ENCODE peak calls at places on chromosomes 4 and X, in eight cellular contexts. K, D, B, A, H, P, Y and U are unnamed samples. For H3K27me3 and H3K9me3, the result is how much of the 10 kb centered on the place peaks cover.

GRCh38 chr4:40576651-40577480 is 52.8 kb downstream of the RBM47 start:
- DNase-seq in K (peak), D (peak), B (peak), A (no peak), H (peak), P (no peak), Y (peak), U (peak)

GRCh38 chrX:39652336-39652735 is 445.4 kb downstream of the BCOR start:
- DNase-seq in K (no peak), D (no peak), B (no peak), A (peak), H (no peak), P (peak), Y (no peak), U (no peak)

GRCh38 chrX:24081661-24082154 is 27.0 kb downstream of the EIF2S3 start:
- DNase-seq in K (peak), D (no peak), B (peak), A (peak), H (no peak), P (no peak), Y (peak), U (peak)

GRCh38 chr4:88962430-88962829 is 94.6 kb downstream of the FAM13A start:
- DNase-seq in K (no peak), D (no peak), B (no peak), A (no peak), H (no peak), P (no peak), Y (no peak), U (no peak)

GRCh38 chr4:71275004-71275403 is 63.8 kb upstream of the SLC4A4 start:
- DNase-seq in K (no peak), D (no peak), B (no peak), A (no peak), H (no peak), P (no peak), Y (no peak), U (no peak)

GRCh38 chr4:145939856-145940255 is 1.2 kb upstream of the ZNF827 start:
- DNase-seq in K (no peak), D (no peak), B (no peak), A (no peak), H (no peak), P (no peak), Y (no peak), U (no peak)

GRCh38 chr4:127140306-127140705 is 492.5 kb upstream of the INTU start:
- DNase-seq in K (no peak), D (no peak), B (no peak), A (no peak), H (no peak), P (no peak), Y (no peak), U (no peak)

GRCh38 chrX:73127700-73128241 is 48.5 kb upstream of the PABPC1L2A start:
- DNase-seq in K (no peak), D (no peak), B (no peak), A (no peak), H (no peak), P (no peak), Y (no peak), U (no peak)

GRCh38 chrX:5746231-5746630 is 482.4 kb downstream of the NLGN4X start:
- DNase-seq in K (no peak), D (no peak), B (no peak), A (no peak), H (no peak), P (no peak), Y (no peak), U (no peak)

GRCh38 chr4:37299468-37299867 is 54.9 kb downstream of the NWD2 start:
- DNase-seq in K (no peak), D (no peak), B (no peak), A (no peak), H (no peak), P (no peak), Y (no peak), U (no peak)

GRCh38 chr4:108786351-108786750 is 23.5 kb upstream of the ETNPPL start:
- DNase-seq in K (no peak), D (no peak), B (no peak), A (no peak), H (no peak), P (no peak), Y (no peak), U (no peak)

GRCh38 chrX:47831788-47832187 is 4.9 kb upstream of the ZNF81 start:
- DNase-seq in K (no peak), D (no peak), B (peak), A (peak), H (no peak), P (peak), Y (peak), U (peak)

GRCh38 chr4:136650541-136651277 is 881.6 kb downstream of the PCDH18 start:
- DNase-seq in K (no peak), D (no peak), B (peak), A (no peak), H (peak), P (no peak), Y (peak), U (no peak)

GRCh38 chrX:114924846-114925245 is 92.6 kb downstream of the IL13RA2 start:
- DNase-seq in K (no peak), D (no peak), B (no peak), A (no peak), H (no peak), P (no peak), Y (no peak), U (no peak)
- TF ChIP-seq EP300 in K (no peak), D (no peak), B (no peak), A (no peak), H (no peak), P (no peak), Y (no peak), U (no peak)

GRCh38 chr4:91257721-91258120 is 1046.0 kb upstream of the GRID2 start:
- DNase-seq in K (no peak), D (no peak), B (no peak), A (no peak), H (no peak), P (no peak), Y (no peak), U (no peak)
- H3K27me3 ChIP-seq in K (under half), D (under half), B (under half), A (under half), H (under half), P (under half), Y (under half), U (under half)

GRCh38 chr4:100169796-100170485 is 20.3 kb downstream of the DDIT4L start:
- DNase-seq in K (no peak), D (no peak), B (no peak), A (no peak), H (no peak), P (no peak), Y (no peak), U (no peak)
- H3K9me3 ChIP-seq in K (under half), D (under half), B (under half), A (under half), H (under half), P (under half), Y (under half), U (under half)

DNA sequence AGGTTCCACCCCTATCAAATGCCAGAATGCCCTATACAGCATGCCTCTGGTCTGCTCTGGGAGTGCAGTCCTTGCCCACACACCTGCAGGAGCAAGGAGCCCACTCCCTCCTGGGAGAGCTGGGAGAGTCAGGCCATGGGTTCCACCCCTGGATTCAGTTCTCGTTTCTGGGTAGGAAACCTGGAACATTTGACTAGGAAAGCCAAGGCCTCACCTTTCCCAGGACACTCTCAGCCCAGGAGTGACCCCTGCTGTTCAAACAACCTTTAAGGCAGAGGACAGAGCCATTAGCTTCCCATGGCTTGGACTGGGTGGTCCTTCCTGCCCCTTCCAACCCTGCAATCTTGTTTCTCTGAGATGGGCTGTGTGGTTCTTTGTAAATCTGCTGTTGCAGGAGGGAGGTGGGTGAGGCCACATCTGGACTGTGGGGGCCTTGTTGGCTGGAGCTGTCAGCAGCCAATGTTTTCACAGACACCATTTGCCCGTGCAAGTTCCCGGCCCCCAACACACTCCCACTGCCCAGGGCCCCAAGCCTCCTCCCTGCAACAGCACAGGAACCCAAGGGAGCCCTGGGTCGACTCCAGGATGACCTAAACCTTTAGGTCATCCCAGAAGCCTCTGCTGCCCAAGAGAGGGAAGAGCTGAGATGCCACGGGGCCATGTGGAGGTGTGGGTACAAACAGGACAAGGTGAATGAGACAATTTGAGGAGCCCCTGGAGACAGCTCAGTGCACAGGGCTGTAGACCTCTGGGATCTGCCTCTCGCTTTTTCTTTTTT is 104.4 kb downstream of the PJA1 start:
- DNase-seq in K (no peak), D (no peak), B (peak), A (no peak), H (no peak), P (no peak), Y (peak), U (peak)
- TF ChIP-seq EP300 in K (no peak), D (no peak), B (no peak), A (no peak), H (no peak), P (no peak), Y (no peak), U (no peak)

DNA sequence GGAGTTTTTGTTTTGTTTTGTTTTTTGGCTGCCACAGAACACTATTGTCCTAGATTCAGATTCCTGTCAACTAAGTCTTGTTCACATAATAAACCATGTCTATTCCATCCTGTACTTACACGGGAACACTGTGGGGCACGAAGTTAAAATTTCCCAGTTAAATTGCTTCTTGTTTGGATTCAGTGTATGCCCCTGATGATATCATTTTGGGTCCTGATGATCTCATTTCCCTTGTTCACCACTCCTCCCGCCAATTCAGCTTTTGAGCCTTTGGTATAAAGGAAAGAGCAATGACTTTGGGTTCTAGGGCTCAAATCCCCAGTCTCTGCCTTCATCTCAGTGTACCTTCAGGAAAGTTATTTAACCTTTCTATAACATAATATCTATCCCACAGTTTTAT is 333.5 kb downstream of the FBXW7 start:
- DNase-seq in K (no peak), D (no peak), B (no peak), A (no peak), H (no peak), P (no peak), Y (no peak), U (no peak)
- H3K27me3 ChIP-seq in K (under half), D (under half), B (under half), A (under half), H (under half), P (under half), Y (under half), U (under half)

DNA sequence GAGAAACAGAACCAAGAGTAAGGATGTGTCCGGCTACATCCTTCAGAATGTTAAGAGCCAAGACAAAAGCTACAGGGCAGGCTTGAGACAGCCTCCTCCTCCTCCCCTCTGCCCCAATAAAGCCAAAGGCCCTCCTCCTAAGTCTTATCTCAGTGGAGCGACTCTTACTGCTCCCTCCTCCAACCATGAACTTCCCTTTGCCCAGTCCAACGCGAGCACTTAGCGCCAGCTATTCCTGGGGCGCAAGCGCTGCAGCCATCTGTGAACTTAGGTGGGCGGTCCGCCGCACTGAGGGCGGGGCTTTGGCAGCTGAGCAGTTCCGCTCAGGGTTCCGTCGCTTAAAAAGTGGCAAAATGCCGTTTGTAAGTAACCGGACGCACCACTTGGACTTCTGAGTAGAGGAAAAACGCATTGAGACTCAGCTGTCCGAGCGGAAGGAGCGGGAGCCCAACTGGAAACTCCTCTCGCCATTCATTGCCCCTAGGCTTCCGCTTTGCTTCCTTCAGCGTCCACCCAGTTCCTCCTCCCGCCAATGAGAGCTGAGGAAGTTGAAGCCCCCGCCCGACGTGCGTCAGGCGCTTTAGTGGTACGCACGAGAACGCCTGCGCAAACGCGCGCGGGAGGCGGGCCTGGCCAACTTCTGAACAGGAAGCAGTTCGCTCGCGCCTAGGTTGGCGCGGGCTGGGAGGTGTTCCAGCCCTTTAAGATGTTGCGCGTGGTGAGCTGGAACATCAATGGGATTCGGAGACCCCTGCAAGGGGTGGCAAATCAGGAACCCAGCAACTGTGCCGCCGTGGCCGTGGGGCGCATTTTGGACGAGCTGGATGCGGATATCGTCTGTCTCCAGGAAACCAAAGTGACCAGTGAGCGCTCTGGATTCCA is at the start of gene APEX2:
- DNase-seq in K (peak), D (peak), B (peak), A (peak), H (peak), P (peak), Y (peak), U (peak)
- H3K9me3 ChIP-seq in K (under half), D (under half), B (under half), A (under half), H (under half), P (under half), Y (under half), U (under half)